ENCODE peak calls at places on chromosomes 11 and 22, in six cellular contexts. N is A549, K is endothelial cell of umbilical vein, R is GM12878, W is K562, J is HepG2. P is an unnamed sample.
A peak's percentile ranks its signal among the peaks of the same experiment; 100 is the strongest.

GRCh38 chr11:113238721-113239120 is 75.7 kb upstream of the TTC12 start:
- DNase-seq in N (no peak), K (no peak), R (no peak), W (no peak), J (no peak), P (no peak)

GRCh38 chr11:113896156-113896879 is 8.3 kb upstream of the HTR3B start:
- DNase-seq in N (peak; percentile 22), K (peak; percentile 34), R (no peak), W (peak; percentile 48), J (no peak), P (peak; percentile 56)

GRCh38 chr11:88357323-88358039 is 19.9 kb upstream of the CTSC start:
- DNase-seq in N (peak; percentile 47), K (no peak), R (peak; percentile 79), W (peak; percentile 42), J (no peak), P (peak; percentile 67)

GRCh38 chr11:126198648-126199047 is 12.8 kb downstream of the RPUSD4 start:
- DNase-seq in N (no peak), K (no peak), R (no peak), W (no peak), J (no peak), P (no peak)

GRCh38 chr11:94519478-94520084 is 7.3 kb downstream of the C11orf97 start:
- DNase-seq in N (no peak), K (peak; percentile 38), R (no peak), W (peak; percentile 13), J (no peak), P (peak; percentile 64)

GRCh38 chr11:9231848-9232177 is 33.3 kb downstream of the DENND5A start:
- DNase-seq in N (no peak), K (peak; percentile 86), R (no peak), W (no peak), J (no peak), P (peak; percentile 57)

GRCh38 chr22:48837341-48837935 is 990.2 kb downstream of the BRD1 start:
- DNase-seq in N (no peak), K (no peak), R (no peak), W (no peak), J (no peak), P (no peak)

GRCh38 chr22:47125603-47126002 is 363.2 kb downstream of the TBC1D22A start:
- DNase-seq in N (peak; percentile 27), K (no peak), R (no peak), W (peak; percentile 52), J (no peak), P (no peak)

GRCh38 chr22:24727218-24727851 is 47.2 kb downstream of the PIWIL3 start:
- DNase-seq in N (peak; percentile 19), K (peak; percentile 98), R (no peak), W (peak; percentile 33), J (peak; percentile 92), P (no peak)

GRCh38 chr11:24239016-24239720 is 257.7 kb upstream of the LUZP2 start:
- DNase-seq in N (no peak), K (no peak), R (no peak), W (no peak), J (no peak), P (no peak)

GRCh38 chr11:44528581-44528980 is 36.9 kb upstream of the CD82 start:
- DNase-seq in N (no peak), K (no peak), R (no peak), W (no peak), J (no peak), P (no peak)

GRCh38 chr11:44530413-44531115 is 34.9 kb upstream of the CD82 start:
- DNase-seq in N (no peak), K (no peak), R (no peak), W (peak; percentile 42), J (no peak), P (no peak)

GRCh38 chr11:44531116-44531504 is 34.4 kb upstream of the CD82 start:
- DNase-seq in N (no peak), K (no peak), R (no peak), W (peak; percentile 86), J (no peak), P (no peak)

GRCh38 chr11:44531636-44532035 is 33.8 kb upstream of the CD82 start:
- DNase-seq in N (no peak), K (no peak), R (no peak), W (no peak), J (no peak), P (no peak)

GRCh38 chr11:44529895-44530412 is 35.5 kb upstream of the CD82 start:
- DNase-seq in N (no peak), K (no peak), R (no peak), W (no peak), J (no peak), P (peak; percentile 22)
- TF ChIP-seq MYC in N (no peak), K (no peak), R (no peak), W (no peak), J (no peak), P (no peak)

GRCh38 chr11:69674886-69675714 is at the start of gene LTO1:
- DNase-seq in N (peak; percentile 98), K (peak; percentile 97), R (peak; percentile 57), W (peak; percentile 98), J (peak; percentile 88), P (peak; percentile 96)
- TF ChIP-seq POLR2A in N (peak; percentile 61), K (peak; percentile 93), R (peak; percentile 98), W (peak; percentile 95), J (peak; percentile 85), P (peak; percentile 51)

GRCh38 chr11:2837096-2837601 is 48.4 kb downstream of the CDKN1C start:
- DNase-seq in N (peak; percentile 42), K (no peak), R (no peak), W (peak; percentile 85), J (peak; percentile 62), P (peak; percentile 18)
- TF ChIP-seq CTCF in N (no peak), K (no peak), R (no peak), W (peak; percentile 67), J (peak; percentile 13), P (no peak)

GRCh38 chr11:111561801-111562325 is 21.3 kb downstream of the LAYN start:
- DNase-seq in N (peak; percentile 45), K (no peak), R (no peak), W (no peak), J (peak; percentile 63), P (no peak)
- TF ChIP-seq MYC in N (no peak), K (no peak), R (no peak), W (no peak), J (no peak), P (no peak)

GRCh38 chr11:61828379-61828628 is 204 bp downstream of the FADS2 start:
- DNase-seq in N (no peak), K (no peak), R (no peak), W (no peak), J (no peak), P (no peak)
- TF ChIP-seq POLR2A in N (no peak), K (peak; percentile 87), R (no peak), W (no peak), J (no peak), P (no peak)

P was measured in NB4.